ENCODE peak calls at places on chromosomes 16 and 17, in ten cellular contexts. S is transverse colon, P is upper lobe of left lung, L is stomach, X is suprapubic skin, A is A549, I is K562, N is H1, E is tibial nerve, J is GM12878. O is an unnamed sample.

GRCh38 chr17:70767102-70767701 is 597.9 kb downstream of the KCNJ2 start:
- DNase-seq in S (no peak), P (no peak), L (no peak), X (no peak), A (peak), I (peak), N (no peak), E (no peak), J (no peak), O (no peak)

GRCh38 chr17:2718150-2718938 is 6.8 kb upstream of the CLUH start:
- DNase-seq in S (no peak), P (no peak), L (no peak), X (no peak), A (no peak), I (peak), N (no peak), E (no peak), J (no peak), O (no peak)

GRCh38 chr16:86630471-86630870 is 52.1 kb downstream of the FOXL1 start:
- DNase-seq in S (no peak), P (no peak), L (no peak), X (no peak), A (no peak), I (no peak), N (no peak), E (peak), J (no peak), O (no peak)

GRCh38 chr17:74785096-74785980 is 9.2 kb upstream of the NAT9 start:
- DNase-seq in S (no peak), P (no peak), L (no peak), X (no peak), A (no peak), I (no peak), N (no peak), E (no peak), J (no peak), O (no peak)

GRCh38 chr17:74760404-74761105 is 12.1 kb downstream of the NHERF1 start:
- DNase-seq in S (no peak), P (no peak), L (no peak), X (no peak), A (no peak), I (peak), N (no peak), E (no peak), J (no peak), O (no peak)

GRCh38 chr17:52470553-52470952 is 312.0 kb upstream of the CA10 start:
- DNase-seq in S (no peak), P (no peak), L (no peak), X (no peak), A (no peak), I (no peak), N (no peak), E (no peak), J (no peak), O (no peak)

GRCh38 chr16:13378151-13378550 is 476.8 kb downstream of the SHISA9 start:
- DNase-seq in S (no peak), P (no peak), L (no peak), X (no peak), A (no peak), I (no peak), N (no peak), E (no peak), J (no peak), O (no peak)

GRCh38 chr17:64190468-64190867 is 60.5 kb upstream of the ERN1 start:
- DNase-seq in S (no peak), P (no peak), L (no peak), X (no peak), A (no peak), I (no peak), N (no peak), E (no peak), J (no peak), O (no peak)

GRCh38 chr16:81592353-81592866 is 147.8 kb downstream of the CMIP start:
- DNase-seq in S (peak), P (no peak), L (no peak), X (no peak), A (no peak), I (no peak), N (no peak), E (no peak), J (no peak), O (no peak)

GRCh38 chr17:81090361-81091133 is 55.6 kb downstream of the BAIAP2 start:
- DNase-seq in S (peak), P (peak), L (peak), X (peak), A (peak), I (peak), N (peak), E (peak), J (no peak), O (no peak)

GRCh38 chr17:81520021-81520894 is 7.7 kb upstream of the ACTG1 start:
- DNase-seq in S (no peak), P (peak), L (no peak), X (no peak), A (no peak), I (no peak), N (no peak), E (no peak), J (no peak), O (no peak)

GRCh38 chr16:87344931-87345631 is 27.9 kb upstream of the C16orf95 start:
- DNase-seq in S (peak), P (peak), L (peak), X (no peak), A (no peak), I (no peak), N (no peak), E (peak), J (no peak), O (no peak)

GRCh38 chr17:42214156-42214555 is 19.9 kb upstream of the GHDC start:
- DNase-seq in S (no peak), P (no peak), L (no peak), X (no peak), A (no peak), I (no peak), N (no peak), E (no peak), J (no peak), O (no peak)

GRCh38 chr17:74520790-74521480 is 10.3 kb downstream of the CD300LB start:
- DNase-seq in S (no peak), P (peak), L (peak), X (no peak), A (no peak), I (no peak), N (no peak), E (peak), J (no peak), O (no peak)

GRCh38 chr17:40307691-40308289 is 1.2 kb upstream of the RARA start:
- DNase-seq in S (no peak), P (no peak), L (no peak), X (peak), A (no peak), I (peak), N (no peak), E (no peak), J (no peak), O (no peak)

GRCh38 chr17:35135322-35135721 is 6.8 kb downstream of the NLE1 start:
- DNase-seq in S (no peak), P (no peak), L (no peak), X (peak), A (no peak), I (no peak), N (no peak), E (no peak), J (no peak), O (no peak)

DNA sequence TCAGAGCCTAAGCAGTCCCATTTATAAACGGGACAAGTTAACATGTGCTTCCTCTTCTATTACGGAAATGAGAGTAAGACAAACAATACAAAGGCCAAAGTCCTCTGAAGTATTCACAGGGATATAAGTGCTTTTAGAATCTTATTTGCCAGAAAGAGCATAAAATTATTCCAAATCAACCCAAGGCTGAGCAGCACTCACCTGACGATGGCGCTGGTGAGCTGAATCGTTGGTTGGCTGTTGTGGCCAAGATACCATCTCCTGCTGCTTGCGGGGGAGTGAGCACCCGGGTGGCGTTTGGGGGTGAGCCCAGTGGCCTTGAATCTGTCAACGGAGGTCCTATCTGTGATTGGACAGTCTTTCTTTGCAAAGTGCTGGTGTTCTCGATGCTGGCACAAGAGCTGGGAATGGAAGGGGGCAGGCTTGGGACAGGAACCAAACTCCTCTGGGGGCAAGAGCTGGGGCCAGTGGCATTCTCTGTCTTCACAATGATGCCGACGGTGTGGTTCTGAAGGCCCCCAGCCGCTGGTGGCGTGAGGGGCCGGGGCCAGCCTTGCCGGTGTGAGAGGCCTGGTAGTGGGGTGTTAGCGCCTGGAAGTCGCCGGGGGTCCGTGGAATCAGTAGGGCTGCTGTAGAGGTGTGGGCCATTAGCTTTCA is 9.5 kb upstream of the DHRS13 start:
- DNase-seq in S (peak), P (peak), L (no peak), X (no peak), A (no peak), I (peak), N (no peak), E (no peak), J (no peak), O (no peak)
- TF ChIP-seq CTCF in S (peak), P (peak), L (no peak), X (peak), A (peak), I (peak), N (peak), E (no peak), J (no peak), O (no peak)

DNA sequence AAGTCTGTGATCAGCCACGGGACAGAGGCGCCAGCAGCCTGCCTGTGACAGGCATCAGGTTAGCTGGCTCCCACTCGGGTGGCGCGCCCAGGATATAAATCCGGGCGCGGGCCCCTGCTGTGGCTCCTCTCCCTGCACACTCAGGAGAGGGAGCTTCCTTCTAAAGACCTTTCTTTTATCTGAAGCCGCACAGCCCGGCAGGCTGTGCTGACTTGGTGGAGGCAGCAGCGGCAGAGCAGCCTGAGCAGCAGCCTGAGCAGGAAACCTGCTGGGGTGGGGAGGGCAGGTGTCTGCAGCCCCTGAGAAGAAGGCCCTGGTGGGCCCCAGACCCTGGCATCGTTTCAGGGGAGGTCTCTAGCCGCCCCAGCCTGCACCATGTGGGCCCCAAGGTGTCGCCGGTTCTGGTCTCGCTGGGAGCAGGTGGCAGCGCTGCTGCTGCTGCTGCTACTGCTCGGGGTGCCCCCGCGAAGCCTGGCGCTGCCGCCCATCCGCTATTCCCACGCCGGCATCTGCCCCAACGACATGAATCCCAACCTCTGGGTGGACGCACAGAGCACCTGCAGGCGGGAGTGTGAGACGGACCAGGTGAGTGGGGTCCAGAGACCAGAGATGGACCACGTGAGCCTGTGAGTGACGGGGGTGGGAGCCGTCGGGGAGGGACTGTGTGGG is at the start of gene WFIKKN2:
- DNase-seq in S (peak), P (peak), L (no peak), X (peak), A (no peak), I (peak), N (no peak), E (no peak), J (no peak), O (no peak)
- H3K4me3 ChIP-seq in S (peak), P (no peak), L (peak), X (peak), A (no peak), I (no peak), N (no peak), E (peak), J (no peak), O (peak)

GRCh38 chr16:76818611-76819181 is 372.3 kb upstream of the MON1B start:
- DNase-seq in S (no peak), P (no peak), L (no peak), X (no peak), A (no peak), I (no peak), N (no peak), E (no peak), J (no peak), O (no peak)
- TF ChIP-seq EP300 in S (no peak), P (no peak), L (no peak), X (no peak), A (no peak), I (no peak), N (no peak), E (no peak), J (no peak), O (no peak)

GRCh38 chr17:78986048-78986648 is 6.4 kb upstream of the LGALS3BP start:
- DNase-seq in S (peak), P (no peak), L (peak), X (no peak), A (no peak), I (peak), N (no peak), E (no peak), J (no peak), O (no peak)
- TF ChIP-seq CTCF in S (peak), P (peak), L (no peak), X (no peak), A (no peak), I (peak), N (no peak), E (peak), J (peak), O (peak)

GRCh38 chr16:17302213-17302612 is 168.5 kb downstream of the XYLT1 start:
- DNase-seq in S (no peak), P (no peak), L (no peak), X (no peak), A (no peak), I (no peak), N (no peak), E (no peak), J (no peak), O (no peak)

GRCh38 chr16:17301184-17301583 is 169.6 kb downstream of the XYLT1 start:
- DNase-seq in S (no peak), P (no peak), L (no peak), X (no peak), A (no peak), I (no peak), N (no peak), E (no peak), J (no peak), O (no peak)

GRCh38 chr16:17301593-17302135 is 169.1 kb downstream of the XYLT1 start:
- DNase-seq in S (peak), P (no peak), L (peak), X (no peak), A (no peak), I (no peak), N (no peak), E (no peak), J (peak), O (no peak)

GRCh38 chr16:17298238-17298637 is 172.5 kb downstream of the XYLT1 start:
- DNase-seq in S (no peak), P (no peak), L (no peak), X (no peak), A (no peak), I (no peak), N (no peak), E (no peak), J (no peak), O (no peak)

DNA sequence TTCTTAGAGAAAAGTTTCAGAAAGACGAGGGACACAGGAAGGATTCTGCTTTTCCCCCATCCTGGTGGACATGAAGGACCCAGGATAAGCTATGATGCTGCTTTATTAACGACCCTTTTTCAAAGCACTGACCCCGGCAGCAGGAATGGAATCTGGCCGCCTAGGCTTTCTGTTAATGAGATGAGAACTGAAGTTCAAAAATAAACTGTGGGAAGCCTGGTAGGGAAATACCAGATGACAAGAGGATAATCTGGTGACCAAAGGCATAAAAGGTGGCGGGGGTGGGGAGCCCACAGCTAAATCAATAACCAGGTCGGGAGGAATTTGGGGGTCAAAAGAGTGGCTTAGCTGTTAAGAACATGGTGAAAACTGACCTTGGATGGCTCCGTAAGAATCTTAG is 171.0 kb downstream of the XYLT1 start:
- DNase-seq in S (no peak), P (no peak), L (no peak), X (no peak), A (no peak), I (no peak), N (no peak), E (no peak), J (no peak), O (no peak)
- H3K4me3 ChIP-seq in S (no peak), P (no peak), L (no peak), X (no peak), A (no peak), I (no peak), N (no peak), E (no peak), J (no peak), O (no peak)

GRCh38 chr16:69443809-69444611 is 19.6 kb downstream of the CYB5B start:
- DNase-seq in S (peak), P (no peak), L (no peak), X (peak), A (no peak), I (peak), N (no peak), E (peak), J (no peak), O (peak)

GRCh38 chr16:69448470-69449193 is 24.2 kb downstream of the CYB5B start:
- DNase-seq in S (no peak), P (no peak), L (no peak), X (no peak), A (no peak), I (no peak), N (no peak), E (no peak), J (no peak), O (no peak)

GRCh38 chr16:69440236-69440635 is 15.8 kb downstream of the CYB5B start:
- DNase-seq in S (no peak), P (no peak), L (no peak), X (no peak), A (no peak), I (no peak), N (no peak), E (no peak), J (no peak), O (no peak)

DNA sequence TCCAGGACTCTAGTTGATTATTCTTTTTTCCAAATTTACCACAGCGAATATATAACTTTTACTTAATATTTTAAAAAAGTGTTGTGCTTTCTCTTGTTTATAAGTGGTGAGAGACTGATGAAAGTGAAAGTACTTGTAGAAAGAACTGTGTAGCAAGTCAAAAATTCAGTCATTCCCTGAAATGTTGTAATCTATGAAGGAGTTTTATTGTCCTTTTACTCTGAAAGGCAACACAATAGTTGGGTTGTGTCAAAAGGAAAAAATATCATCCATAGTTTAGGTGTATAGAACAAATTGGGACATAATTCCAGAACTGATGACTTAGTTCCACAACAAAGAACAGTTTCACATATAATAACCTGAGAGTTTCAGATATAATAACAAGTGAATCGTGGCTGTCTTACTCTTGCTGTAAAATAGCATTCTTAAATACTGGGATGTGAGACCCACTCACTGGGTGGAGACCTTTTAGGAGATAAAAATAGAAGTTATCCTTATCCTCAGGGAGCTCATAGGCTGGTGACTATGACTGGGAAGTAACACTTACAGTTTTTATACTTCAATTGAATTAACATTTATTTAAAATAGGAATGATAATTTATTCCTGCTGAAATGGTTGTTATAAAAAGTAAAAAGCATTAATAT is 20.6 kb downstream of the CYB5B start:
- DNase-seq in S (no peak), P (no peak), L (no peak), X (no peak), A (no peak), I (no peak), N (no peak), E (no peak), J (no peak), O (no peak)
- TF ChIP-seq EP300 in S (no peak), P (no peak), L (no peak), X (no peak), A (no peak), I (no peak), N (no peak), E (peak), J (no peak), O (no peak)

GRCh38 chr16:4272114-4272954 is 489 bp downstream of the TFAP4 start:
- DNase-seq in S (peak), P (peak), L (peak), X (peak), A (peak), I (peak), N (no peak), E (no peak), J (no peak), O (peak)

GRCh38 chr16:4271176-4272113 is 1.4 kb downstream of the TFAP4 start:
- DNase-seq in S (peak), P (peak), L (peak), X (peak), A (peak), I (peak), N (no peak), E (peak), J (peak), O (peak)

GRCh38 chr16:4275861-4276260 is 3.0 kb upstream of the TFAP4 start:
- DNase-seq in S (no peak), P (no peak), L (no peak), X (no peak), A (no peak), I (no peak), N (no peak), E (no peak), J (no peak), O (no peak)

GRCh38 chr16:4270595-4270994 is 2.2 kb downstream of the TFAP4 start:
- DNase-seq in S (no peak), P (no peak), L (no peak), X (no peak), A (no peak), I (no peak), N (no peak), E (no peak), J (no peak), O (no peak)

GRCh38 chr16:4273858-4274291 is 1.1 kb upstream of the TFAP4 start:
- DNase-seq in S (peak), P (peak), L (peak), X (peak), A (peak), I (no peak), N (no peak), E (no peak), J (no peak), O (peak)
- TF ChIP-seq CTCF in S (peak), P (peak), L (no peak), X (peak), A (peak), I (no peak), N (no peak), E (peak), J (peak), O (peak)

O was measured in ovary.